ENCODE peak calls at places on chromosomes 2 and 18, in eight cellular contexts. One of them, this sample, is unnamed.

GRCh38 chr2:119431976-119432881 is 575 bp downstream of the TMEM37 start:
- DNase-seq in suprapubic skin: no peak
- DNase-seq in GM12878: no peak
- DNase-seq in lower leg skin: no peak
- DNase-seq in IMR-90: peak
- DNase-seq in heart left ventricle: peak
- DNase-seq in body of pancreas: peak
- DNase-seq in stomach: peak
- DNase-seq in this sample: no peak

GRCh38 chr18:48955528-48956261 is 4.9 kb upstream of the SMAD7 start:
- DNase-seq in IMR-90: peak
- DNase-seq in GM12878: no peak
- DNase-seq in stomach: peak
- DNase-seq in suprapubic skin: no peak
- DNase-seq in lower leg skin: no peak
- DNase-seq in heart left ventricle: peak
- DNase-seq in body of pancreas: peak
- DNase-seq in this sample: no peak

GRCh38 chr2:219614076-219614860 is 13.2 kb upstream of the SLC4A3 start:
- DNase-seq in body of pancreas: no peak
- DNase-seq in IMR-90: no peak
- DNase-seq in heart left ventricle: no peak
- DNase-seq in lower leg skin: no peak
- DNase-seq in GM12878: no peak
- DNase-seq in stomach: no peak
- DNase-seq in suprapubic skin: no peak
- DNase-seq in this sample: no peak

GRCh38 chr2:109183871-109184270 is 54.9 kb downstream of the SH3RF3 start:
- DNase-seq in heart left ventricle: no peak
- DNase-seq in GM12878: no peak
- DNase-seq in suprapubic skin: no peak
- DNase-seq in lower leg skin: no peak
- DNase-seq in body of pancreas: no peak
- DNase-seq in IMR-90: no peak
- DNase-seq in stomach: no peak
- DNase-seq in this sample: no peak

GRCh38 chr2:74567862-74568261 is 13.3 kb downstream of the DOK1 start:
- DNase-seq in suprapubic skin: no peak
- DNase-seq in body of pancreas: no peak
- DNase-seq in IMR-90: peak
- DNase-seq in heart left ventricle: no peak
- DNase-seq in GM12878: no peak
- DNase-seq in lower leg skin: no peak
- DNase-seq in stomach: no peak
- DNase-seq in this sample: no peak

GRCh38 chr2:240418311-240418710 is 17.2 kb upstream of the GPC1 start:
- DNase-seq in GM12878: no peak
- DNase-seq in stomach: no peak
- DNase-seq in suprapubic skin: no peak
- DNase-seq in heart left ventricle: no peak
- DNase-seq in lower leg skin: no peak
- DNase-seq in IMR-90: no peak
- DNase-seq in body of pancreas: no peak
- DNase-seq in this sample: no peak

GRCh38 chr2:103161456-103162289 is 399.8 kb downstream of the TMEM182 start:
- DNase-seq in suprapubic skin: no peak
- DNase-seq in stomach: peak
- DNase-seq in IMR-90: peak
- DNase-seq in lower leg skin: no peak
- DNase-seq in GM12878: no peak
- DNase-seq in body of pancreas: peak
- DNase-seq in heart left ventricle: no peak
- DNase-seq in this sample: peak

GRCh38 chr2:54455584-54456525 is at the start of gene SPTBN1:
- DNase-seq in IMR-90: peak
- DNase-seq in GM12878: no peak
- DNase-seq in body of pancreas: peak
- DNase-seq in heart left ventricle: peak
- DNase-seq in stomach: peak
- DNase-seq in suprapubic skin: peak
- DNase-seq in lower leg skin: peak
- DNase-seq in this sample: peak

GRCh38 chr2:85545780-85546240 is 6.8 kb downstream of the MAT2A start:
- DNase-seq in body of pancreas: no peak
- DNase-seq in lower leg skin: no peak
- DNase-seq in GM12878: no peak
- DNase-seq in suprapubic skin: no peak
- DNase-seq in IMR-90: no peak
- DNase-seq in heart left ventricle: no peak
- DNase-seq in stomach: no peak
- DNase-seq in this sample: peak

GRCh38 chr2:85547859-85548607 is 9.1 kb downstream of the MAT2A start:
- DNase-seq in IMR-90: peak
- DNase-seq in lower leg skin: no peak
- DNase-seq in body of pancreas: peak
- DNase-seq in suprapubic skin: no peak
- DNase-seq in heart left ventricle: no peak
- DNase-seq in GM12878: no peak
- DNase-seq in stomach: no peak
- DNase-seq in this sample: no peak

GRCh38 chr2:85549095-85549494 is 10.1 kb downstream of the MAT2A start:
- DNase-seq in IMR-90: no peak
- DNase-seq in stomach: no peak
- DNase-seq in heart left ventricle: no peak
- DNase-seq in suprapubic skin: no peak
- DNase-seq in body of pancreas: no peak
- DNase-seq in GM12878: no peak
- DNase-seq in lower leg skin: no peak
- DNase-seq in this sample: no peak

GRCh38 chr2:85548608-85548900 is 9.6 kb downstream of the MAT2A start:
- DNase-seq in body of pancreas: no peak
- DNase-seq in stomach: no peak
- DNase-seq in lower leg skin: no peak
- DNase-seq in GM12878: no peak
- DNase-seq in IMR-90: no peak
- DNase-seq in suprapubic skin: no peak
- DNase-seq in heart left ventricle: no peak
- DNase-seq in this sample: no peak

DNA sequence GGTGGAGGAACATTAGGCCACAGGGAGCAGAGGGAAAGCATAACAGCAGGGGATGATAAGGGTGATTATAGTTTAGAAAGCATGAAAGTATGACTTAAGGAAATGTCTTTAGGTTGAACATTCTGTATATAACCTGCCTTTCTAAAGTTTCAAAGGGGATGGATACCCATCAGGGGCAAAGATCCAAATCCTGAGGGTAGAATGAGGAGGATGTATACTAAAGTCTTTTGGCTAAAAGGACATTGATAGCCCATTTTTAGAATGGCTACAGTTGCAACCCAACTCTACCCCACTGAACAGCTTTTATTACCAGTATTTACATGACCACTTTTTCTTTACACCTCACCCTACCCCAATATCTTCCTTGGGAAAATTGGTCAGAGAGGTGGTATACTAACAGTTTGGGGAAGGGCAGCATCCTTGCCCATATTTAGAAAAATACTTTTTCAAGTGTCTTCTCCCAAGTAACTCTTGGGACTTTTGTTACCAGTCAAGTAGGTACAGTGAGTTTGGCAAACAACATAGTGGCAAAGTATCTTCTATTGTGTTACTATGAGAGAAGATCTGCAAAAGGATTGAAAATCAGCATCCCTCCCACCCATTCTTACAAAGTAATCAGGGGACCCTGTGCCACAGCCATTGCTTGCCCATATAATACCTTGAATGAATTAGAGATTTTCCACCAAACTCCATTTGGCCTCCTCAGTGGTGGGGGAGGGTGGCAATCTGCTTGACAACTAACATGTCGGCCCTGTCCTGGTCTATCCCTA is 8.3 kb downstream of the MAT2A start:
- DNase-seq in stomach: no peak
- DNase-seq in suprapubic skin: no peak
- DNase-seq in heart left ventricle: no peak
- DNase-seq in lower leg skin: no peak
- DNase-seq in GM12878: no peak
- DNase-seq in IMR-90: no peak
- DNase-seq in body of pancreas: no peak
- DNase-seq in this sample: no peak
- TF ChIP-seq POLR2A in stomach: no peak
- TF ChIP-seq POLR2A in suprapubic skin: no peak
- TF ChIP-seq POLR2A in heart left ventricle: no peak
- TF ChIP-seq POLR2A in lower leg skin: no peak
- TF ChIP-seq POLR2A in GM12878: no peak
- TF ChIP-seq POLR2A in IMR-90: peak
- TF ChIP-seq POLR2A in body of pancreas: no peak
- TF ChIP-seq POLR2A in this sample: peak

GRCh38 chr2:202034249-202035088 is 814 bp downstream of the FZD7 start:
- DNase-seq in GM12878: no peak
- DNase-seq in heart left ventricle: peak
- DNase-seq in IMR-90: no peak
- DNase-seq in lower leg skin: no peak
- DNase-seq in stomach: no peak
- DNase-seq in suprapubic skin: no peak
- DNase-seq in body of pancreas: no peak
- DNase-seq in this sample: peak

GRCh38 chr2:202032841-202033316 is 776 bp upstream of the FZD7 start:
- DNase-seq in stomach: peak
- DNase-seq in heart left ventricle: peak
- DNase-seq in GM12878: no peak
- DNase-seq in IMR-90: peak
- DNase-seq in suprapubic skin: peak
- DNase-seq in lower leg skin: peak
- DNase-seq in body of pancreas: peak
- DNase-seq in this sample: peak

GRCh38 chr2:202031261-202031986 is 2.2 kb upstream of the FZD7 start:
- DNase-seq in body of pancreas: no peak
- DNase-seq in heart left ventricle: no peak
- DNase-seq in suprapubic skin: no peak
- DNase-seq in GM12878: no peak
- DNase-seq in stomach: no peak
- DNase-seq in IMR-90: no peak
- DNase-seq in lower leg skin: no peak
- DNase-seq in this sample: no peak

GRCh38 chr2:202035089-202035940 is 1.7 kb downstream of the FZD7 start:
- DNase-seq in stomach: peak
- DNase-seq in suprapubic skin: peak
- DNase-seq in GM12878: no peak
- DNase-seq in body of pancreas: no peak
- DNase-seq in heart left ventricle: peak
- DNase-seq in IMR-90: peak
- DNase-seq in lower leg skin: peak
- DNase-seq in this sample: peak

GRCh38 chr2:202033317-202034248 is at the start of gene FZD7:
- DNase-seq in heart left ventricle: peak
- DNase-seq in GM12878: peak
- DNase-seq in lower leg skin: peak
- DNase-seq in body of pancreas: peak
- DNase-seq in stomach: peak
- DNase-seq in IMR-90: peak
- DNase-seq in suprapubic skin: peak
- DNase-seq in this sample: peak
- TF ChIP-seq POLR2A in heart left ventricle: peak
- TF ChIP-seq POLR2A in GM12878: peak
- TF ChIP-seq POLR2A in lower leg skin: peak
- TF ChIP-seq POLR2A in body of pancreas: peak
- TF ChIP-seq POLR2A in stomach: no peak
- TF ChIP-seq POLR2A in IMR-90: peak
- TF ChIP-seq POLR2A in suprapubic skin: peak
- TF ChIP-seq POLR2A in this sample: no peak

DNA sequence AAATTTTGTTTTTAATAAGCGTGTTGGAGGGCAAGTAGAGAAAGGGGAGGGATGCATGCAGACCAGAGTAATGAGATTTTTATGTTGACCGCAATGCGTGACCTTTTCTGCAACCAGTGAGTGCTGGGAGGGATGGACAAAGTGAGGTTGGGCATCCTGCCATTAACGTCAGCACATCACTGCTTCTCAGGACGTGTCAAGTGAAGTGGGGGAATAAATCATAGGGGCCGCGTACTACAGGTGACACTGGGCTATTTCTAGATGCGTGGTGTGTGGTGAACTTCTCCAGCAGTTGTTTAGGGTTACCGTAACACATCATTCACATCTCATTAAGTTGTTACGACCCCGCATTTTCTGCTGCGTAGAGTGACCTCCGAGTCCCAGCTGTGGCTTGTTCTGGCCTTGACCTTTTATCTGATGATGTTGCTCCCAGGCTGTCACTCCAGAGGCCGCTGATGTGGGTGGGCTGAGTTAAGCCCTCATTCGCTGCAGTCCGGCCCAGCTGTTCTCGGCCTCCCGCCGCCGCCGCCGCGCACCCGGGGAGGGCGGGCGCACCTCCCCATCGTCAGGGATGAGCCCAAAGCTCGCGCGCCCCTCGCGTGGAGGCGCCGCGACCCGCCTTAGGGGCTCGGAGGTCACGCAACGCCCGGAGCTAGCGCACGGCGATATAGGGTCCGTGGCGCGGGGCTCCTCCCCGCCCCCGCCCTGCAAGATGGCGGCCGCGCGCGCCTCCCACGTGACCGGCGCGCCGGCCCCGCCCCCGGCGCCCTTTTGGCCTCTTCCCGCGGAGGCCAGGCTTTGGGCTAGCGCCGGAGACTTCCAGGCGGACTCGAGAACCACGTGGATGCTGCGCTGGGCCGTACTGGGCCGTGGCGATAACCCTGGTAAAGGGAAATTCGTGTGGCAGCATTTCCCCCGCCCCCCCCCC is 3.5 kb downstream of the ZCCHC2 start:
- DNase-seq in suprapubic skin: peak
- DNase-seq in heart left ventricle: peak
- DNase-seq in GM12878: peak
- DNase-seq in body of pancreas: peak
- DNase-seq in stomach: peak
- DNase-seq in lower leg skin: peak
- DNase-seq in IMR-90: peak
- DNase-seq in this sample: peak
- TF ChIP-seq POLR2A in suprapubic skin: peak
- TF ChIP-seq POLR2A in heart left ventricle: no peak
- TF ChIP-seq POLR2A in GM12878: peak
- TF ChIP-seq POLR2A in body of pancreas: peak
- TF ChIP-seq POLR2A in stomach: no peak
- TF ChIP-seq POLR2A in lower leg skin: peak
- TF ChIP-seq POLR2A in IMR-90: peak
- TF ChIP-seq POLR2A in this sample: peak

DNA sequence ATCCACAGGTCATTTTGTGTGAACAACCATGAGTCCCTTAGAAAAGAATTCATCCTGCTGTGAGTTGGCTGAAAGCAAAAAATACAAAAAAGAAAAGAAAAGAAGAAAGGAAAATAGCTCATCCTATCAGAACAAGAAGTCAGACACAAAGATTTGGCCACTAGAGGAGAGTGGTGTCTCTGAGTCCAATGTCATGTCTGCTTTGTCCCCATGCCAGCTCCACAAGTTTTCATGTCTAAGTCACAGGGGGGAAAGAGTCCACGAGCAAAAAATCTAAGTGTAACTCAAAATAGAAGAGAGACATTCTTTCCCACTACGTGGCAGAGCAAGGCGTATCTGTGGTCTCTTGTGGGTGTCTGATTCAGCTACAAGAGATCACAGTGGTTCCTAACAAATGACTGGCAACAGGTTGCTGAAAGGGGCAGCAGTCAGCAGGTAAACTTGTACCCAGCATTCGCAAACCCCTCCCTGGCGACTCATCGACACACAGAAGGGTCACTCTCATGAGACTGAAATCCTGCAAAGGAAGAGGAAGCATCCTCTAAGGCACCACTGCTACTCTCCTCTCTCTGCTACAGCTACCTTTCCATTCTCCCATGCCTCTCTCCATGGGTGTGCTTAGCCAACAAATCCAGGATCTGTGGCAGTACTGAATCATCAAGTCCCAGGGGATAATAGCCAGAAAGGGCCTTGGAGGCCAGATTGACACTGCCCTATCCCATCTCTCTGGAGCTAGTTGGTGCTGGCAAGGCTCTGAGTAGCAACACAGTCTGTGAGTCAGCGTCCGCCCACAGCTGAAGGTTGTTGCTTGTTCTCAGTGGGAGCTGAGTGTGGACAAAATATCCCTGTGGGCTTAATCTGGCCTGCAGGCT is 123.0 kb upstream of the SLC39A10 start:
- DNase-seq in suprapubic skin: no peak
- DNase-seq in body of pancreas: peak
- DNase-seq in heart left ventricle: peak
- DNase-seq in stomach: no peak
- DNase-seq in GM12878: no peak
- DNase-seq in lower leg skin: peak
- DNase-seq in IMR-90: peak
- DNase-seq in this sample: peak
- TF ChIP-seq POLR2A in suprapubic skin: no peak
- TF ChIP-seq POLR2A in body of pancreas: no peak
- TF ChIP-seq POLR2A in heart left ventricle: no peak
- TF ChIP-seq POLR2A in stomach: no peak
- TF ChIP-seq POLR2A in GM12878: no peak
- TF ChIP-seq POLR2A in lower leg skin: no peak
- TF ChIP-seq POLR2A in IMR-90: no peak
- TF ChIP-seq POLR2A in this sample: no peak

This sample was measured in erythroblast.